ENCODE peak calls at places on chromosomes 4 and X, in five cellular contexts. C is psoas muscle; O is CD8-positive, alpha-beta T cell; E is IMR-90; B is GM12878. Q is an unnamed sample.

GRCh38 chr4:118716304-118716703 is 31.1 kb downstream of the METTL14 start:
- DNase-seq in C (no peak), O (no peak), E (no peak), B (no peak), Q (no peak)

GRCh38 chrX:105752334-105752733 is 70.0 kb upstream of the NRK start:
- DNase-seq in C (no peak), O (no peak), E (no peak), B (no peak), Q (no peak)

GRCh38 chr4:94758700-94759399 is 1.1 kb downstream of the BMPR1B start:
- DNase-seq in C (no peak), O (no peak), E (no peak), B (no peak), Q (no peak)

GRCh38 chrX:76279007-76279406 is 106.1 kb downstream of the PBDC1 start:
- DNase-seq in C (no peak), O (peak; percentile 60), E (peak; percentile 47), B (peak; percentile 5), Q (peak; percentile 20)

GRCh38 chrX:137166591-137166990 is 132.8 kb upstream of the GPR101 start:
- DNase-seq in C (no peak), O (no peak), E (no peak), B (no peak), Q (no peak)

GRCh38 chrX:15343075-15343476 is 7.8 kb upstream of the PIGA start:
- DNase-seq in C (no peak), O (no peak), E (peak; percentile 60), B (no peak), Q (no peak)

GRCh38 chrX:51395807-51396728 is 63.4 kb downstream of the NUDT10 start:
- DNase-seq in C (no peak), O (peak; percentile 71), E (no peak), B (no peak), Q (no peak)

GRCh38 chr4:36386691-36387090 is 105.3 kb downstream of the DTHD1 start:
- DNase-seq in C (no peak), O (no peak), E (no peak), B (no peak), Q (no peak)

GRCh38 chrX:11137543-11138139 is 26.5 kb downstream of the HCCS start:
- DNase-seq in C (no peak), O (no peak), E (peak; percentile 52), B (no peak), Q (no peak)

GRCh38 chr4:848307-848691 is 22.4 kb upstream of the CPLX1 start:
- DNase-seq in C (peak; percentile 13), O (no peak), E (no peak), B (no peak), Q (no peak)

GRCh38 chr4:6608758-6609414 is 31.6 kb upstream of the MRFAP1 start:
- DNase-seq in C (no peak), O (no peak), E (no peak), B (no peak), Q (no peak)

GRCh38 chrX:139642241-139642927 is 65.6 kb downstream of the MCF2 start:
- DNase-seq in C (no peak), O (no peak), E (no peak), B (no peak), Q (no peak)

GRCh38 chrX:130300010-130300282 is 31.2 kb upstream of the ZNF280C start:
- DNase-seq in C (no peak), O (no peak), E (no peak), B (no peak), Q (no peak)

GRCh38 chrX:12992544-12993118 is 17.7 kb downstream of the TMSB4X start:
- DNase-seq in C (no peak), O (no peak), E (no peak), B (no peak), Q (no peak)

GRCh38 chrX:129534816-129535578 is 5.1 kb upstream of the OCRL start:
- DNase-seq in C (no peak), O (no peak), E (peak; percentile 60), B (no peak), Q (no peak)

GRCh38 chr4:56906534-56906933 is 1.2 kb upstream of the REST start:
- DNase-seq in C (no peak), O (no peak), E (no peak), B (no peak), Q (no peak)

GRCh38 chr4:780730-781492 is 45.0 kb downstream of the CPLX1 start:
- DNase-seq in C (no peak), O (no peak), E (peak; percentile 10), B (no peak), Q (no peak)

GRCh38 chr4:123244233-123244632 is 152.4 kb upstream of the SPRY1 start:
- DNase-seq in C (peak; percentile 27), O (no peak), E (peak; percentile 65), B (no peak), Q (peak; percentile 32)

GRCh38 chr4:38811307-38811706 is 6.7 kb upstream of the TLR1 start:
- DNase-seq in C (no peak), O (no peak), E (no peak), B (no peak), Q (no peak)

GRCh38 chr4:77728420-77728819 is 90.7 kb downstream of the CNOT6L start:
- DNase-seq in C (no peak), O (no peak), E (no peak), B (no peak), Q (no peak)

GRCh38 chr4:81471361-81472248 is at the start of gene RASGEF1B:
- DNase-seq in C (peak; percentile 89), O (peak; percentile 95), E (peak; percentile 62), B (peak; percentile 16), Q (peak; percentile 80)

DNA sequence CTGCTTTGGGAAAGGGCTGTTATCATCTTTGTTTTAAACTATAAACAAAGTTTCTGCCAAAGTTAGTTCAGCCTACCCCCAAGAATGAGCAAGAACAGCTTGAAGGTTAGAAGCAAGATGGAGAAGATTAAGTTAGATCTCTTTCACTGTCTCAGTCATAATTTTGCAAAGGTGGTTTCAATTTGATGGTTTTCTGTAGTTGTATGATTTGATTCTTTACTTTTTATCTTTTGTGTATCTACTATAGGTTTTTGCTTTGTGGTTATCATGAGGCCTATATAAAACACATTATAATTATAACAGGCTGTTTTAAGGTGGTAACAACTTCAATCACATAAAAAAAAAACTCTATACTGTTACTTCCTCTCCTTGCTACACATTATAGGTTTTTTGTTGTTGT is 35.4 kb upstream of the ALG13 start:
- DNase-seq in C (no peak), O (no peak), E (no peak), B (no peak), Q (no peak)
- H3K27ac ChIP-seq in C (no peak overlapping the region), O (no peak overlapping the region), E (no peak overlapping the region), B (no peak overlapping the region), Q (no peak overlapping the region)

DNA sequence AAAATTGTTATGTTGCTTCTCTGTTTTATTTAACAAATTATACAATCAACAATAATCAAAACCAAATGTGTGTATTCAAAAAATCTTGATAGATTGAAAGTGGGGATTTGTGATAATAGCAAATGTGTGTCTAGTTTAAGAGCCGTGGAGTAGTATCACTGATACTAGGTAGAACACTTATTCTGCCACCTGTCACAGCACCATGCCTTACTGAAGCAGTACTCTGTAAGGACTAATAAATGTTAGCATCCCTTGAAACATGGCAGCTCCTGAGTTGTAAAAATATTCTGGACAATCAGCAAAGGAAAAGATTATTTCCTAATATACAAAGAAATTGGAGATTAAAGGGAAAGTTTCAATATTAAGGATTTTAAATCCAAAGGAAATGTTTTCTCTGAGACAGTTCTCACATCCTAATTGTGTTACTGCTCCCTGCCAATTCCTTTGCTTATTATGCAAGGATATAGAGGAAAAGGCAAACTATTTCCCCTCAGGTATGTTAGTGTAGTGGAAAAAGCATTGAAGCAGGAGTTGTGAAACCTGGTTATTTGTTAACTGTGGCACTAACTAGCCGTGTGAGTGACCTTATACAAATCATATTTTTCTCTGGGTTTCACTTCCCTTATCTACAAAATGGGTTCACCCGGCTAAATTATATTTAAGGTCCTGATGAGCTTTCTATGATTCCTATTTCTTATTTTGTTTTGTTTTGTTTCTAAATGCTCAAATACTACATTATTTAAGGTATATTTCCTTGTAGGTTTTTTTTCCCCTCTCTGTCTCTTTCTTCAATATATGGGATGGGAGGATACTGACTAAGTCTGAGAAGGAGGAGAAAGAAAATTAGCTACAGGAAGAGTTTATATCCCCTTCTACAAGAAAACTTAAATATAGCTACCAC is 303.2 kb downstream of the ARHGAP24 start:
- DNase-seq in C (no peak), O (no peak), E (no peak), B (peak; percentile 59), Q (no peak)
- H3K4me3 ChIP-seq in C (peak overlapping the region; percentile 45), O (no peak overlapping the region), E (peak overlapping the region; percentile 100), B (peak overlapping the region; percentile 9), Q (no peak overlapping the region)

DNA sequence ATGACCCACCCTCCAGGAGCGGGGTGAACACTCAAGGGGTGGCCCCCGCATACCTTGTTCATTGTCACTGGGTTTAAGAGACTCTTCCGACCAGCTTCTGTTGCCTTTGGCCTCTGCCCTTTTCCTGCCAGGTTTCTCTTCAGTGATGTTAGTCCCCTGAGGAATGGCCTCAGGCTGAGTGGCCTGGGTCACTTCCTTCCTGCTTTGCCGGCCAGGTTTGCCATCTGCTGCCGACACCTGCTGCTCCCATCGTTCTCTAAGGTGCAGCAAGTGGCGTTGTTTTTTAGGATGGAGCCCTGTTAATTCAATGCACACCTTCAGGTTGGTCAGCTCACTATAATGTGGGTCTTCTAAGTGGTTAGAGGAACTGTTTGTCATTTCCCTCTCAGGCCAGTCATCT is 34.2 kb downstream of the BCOR start:
- DNase-seq in C (no peak), O (no peak), E (no peak), B (no peak), Q (no peak)
- TF ChIP-seq CTCF in C (no peak), O (no peak), E (no peak), B (no peak), Q (no peak)

GRCh38 chrX:153602621-153603020 is 3.7 kb upstream of the CCNQ start:
- DNase-seq in C (no peak), O (no peak), E (no peak), B (no peak), Q (no peak)

GRCh38 chrX:153600921-153601320 is 2.0 kb upstream of the CCNQ start:
- DNase-seq in C (no peak), O (no peak), E (no peak), B (no peak), Q (no peak)

GRCh38 chrX:153600032-153600373 is 1.1 kb upstream of the CCNQ start:
- DNase-seq in C (no peak), O (no peak), E (no peak), B (no peak), Q (no peak)

GRCh38 chrX:153603131-153603656 is 4.3 kb upstream of the CCNQ start:
- DNase-seq in C (no peak), O (no peak), E (no peak), B (no peak), Q (no peak)

DNA sequence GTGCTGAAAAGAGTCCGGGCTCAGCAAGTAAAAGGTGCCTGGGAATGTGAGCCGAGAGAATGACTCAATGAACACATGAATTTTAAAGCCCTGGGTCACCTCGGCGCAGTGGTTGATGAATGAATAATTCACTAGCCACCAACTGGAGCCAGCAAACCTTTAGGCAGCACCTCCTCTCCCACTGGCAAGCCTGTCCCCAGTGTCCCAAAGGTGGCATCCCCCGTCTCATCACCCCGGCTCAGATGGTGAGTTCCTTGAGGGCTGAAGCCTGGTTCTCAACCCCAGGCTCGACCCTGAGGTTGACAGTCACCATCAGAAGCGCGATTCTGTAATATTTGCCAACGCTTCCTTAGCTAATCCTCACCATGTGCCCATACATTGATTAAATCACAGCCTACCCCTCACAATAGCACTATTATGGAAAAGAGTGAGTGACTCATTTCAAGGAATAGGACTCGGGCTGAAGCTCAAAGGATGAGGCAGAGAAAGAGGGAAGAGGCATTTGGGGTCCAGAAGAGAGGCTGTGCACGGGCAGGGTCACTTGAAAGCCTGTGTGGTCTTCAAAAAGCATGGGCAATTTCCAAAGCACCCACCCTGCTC is 2.7 kb upstream of the CCNQ start:
- DNase-seq in C (no peak), O (no peak), E (no peak), B (no peak), Q (no peak)
- H3K27ac ChIP-seq in C (no peak overlapping the region), O (no peak overlapping the region), E (no peak overlapping the region), B (no peak overlapping the region), Q (no peak overlapping the region)

Q was measured in tibial nerve.